ENCODE peak calls at places on chromosomes 12 and 14, in five cellular contexts. One of them, this sample, is unnamed.

GRCh38 chr14:99747582-99748330 is 45.5 kb upstream of the EML1 start:
- DNase-seq in K562: no peak
- DNase-seq in GM12878: no peak
- DNase-seq in HCT116: no peak
- DNase-seq in H1: no peak
- DNase-seq in this sample: no peak

GRCh38 chr12:89450922-89451321 is 73.7 kb downstream of the GALNT4 start:
- DNase-seq in HCT116: no peak
- DNase-seq in H1: no peak
- DNase-seq in K562: no peak
- DNase-seq in GM12878: no peak
- DNase-seq in this sample: no peak

GRCh38 chr12:92608418-92609091 is 94.2 kb upstream of the PLEKHG7 start:
- DNase-seq in HCT116: peak; percentile 33
- DNase-seq in H1: no peak
- DNase-seq in K562: peak; percentile 11
- DNase-seq in GM12878: peak; percentile 9
- DNase-seq in this sample: peak; percentile 66

GRCh38 chr14:55832974-55833373 is 253.0 kb downstream of the KTN1 start:
- DNase-seq in H1: no peak
- DNase-seq in K562: no peak
- DNase-seq in GM12878: no peak
- DNase-seq in HCT116: no peak
- DNase-seq in this sample: no peak

GRCh38 chr12:133227281-133227852 is 8.3 kb downstream of the ANHX start:
- DNase-seq in K562: no peak
- DNase-seq in GM12878: no peak
- DNase-seq in H1: no peak
- DNase-seq in HCT116: no peak
- DNase-seq in this sample: no peak

GRCh38 chr14:51525705-51526104 is 126.0 kb upstream of the FRMD6 start:
- DNase-seq in K562: no peak
- DNase-seq in HCT116: no peak
- DNase-seq in GM12878: no peak
- DNase-seq in H1: no peak
- DNase-seq in this sample: no peak

GRCh38 chr14:32453857-32454810 is 125.0 kb downstream of the AKAP6 start:
- DNase-seq in GM12878: no peak
- DNase-seq in HCT116: no peak
- DNase-seq in H1: no peak
- DNase-seq in K562: no peak
- DNase-seq in this sample: no peak

GRCh38 chr12:66087365-66087943 is 43.1 kb downstream of the LLPH start:
- DNase-seq in GM12878: no peak
- DNase-seq in H1: peak; percentile 23
- DNase-seq in HCT116: peak; percentile 68
- DNase-seq in K562: peak; percentile 23
- DNase-seq in this sample: peak; percentile 82

GRCh38 chr14:50003213-50004021 is 110.5 kb downstream of the ARF6 start:
- DNase-seq in K562: peak; percentile 94
- DNase-seq in H1: no peak
- DNase-seq in GM12878: peak; percentile 60
- DNase-seq in HCT116: peak; percentile 65
- DNase-seq in this sample: peak; percentile 55

GRCh38 chr12:65208957-65209654 is 39.7 kb downstream of the LEMD3 start:
- DNase-seq in GM12878: no peak
- DNase-seq in K562: no peak
- DNase-seq in HCT116: no peak
- DNase-seq in H1: no peak
- DNase-seq in this sample: no peak

GRCh38 chr12:108551556-108551955 is 9.4 kb downstream of the SART3 start:
- DNase-seq in K562: no peak
- DNase-seq in H1: no peak
- DNase-seq in GM12878: no peak
- DNase-seq in HCT116: no peak
- DNase-seq in this sample: no peak
- TF ChIP-seq JUND in K562: no peak
- TF ChIP-seq JUND in H1: no peak
- TF ChIP-seq JUND in GM12878: no peak
- TF ChIP-seq JUND in HCT116: no peak
- TF ChIP-seq JUND in this sample: no peak

DNA sequence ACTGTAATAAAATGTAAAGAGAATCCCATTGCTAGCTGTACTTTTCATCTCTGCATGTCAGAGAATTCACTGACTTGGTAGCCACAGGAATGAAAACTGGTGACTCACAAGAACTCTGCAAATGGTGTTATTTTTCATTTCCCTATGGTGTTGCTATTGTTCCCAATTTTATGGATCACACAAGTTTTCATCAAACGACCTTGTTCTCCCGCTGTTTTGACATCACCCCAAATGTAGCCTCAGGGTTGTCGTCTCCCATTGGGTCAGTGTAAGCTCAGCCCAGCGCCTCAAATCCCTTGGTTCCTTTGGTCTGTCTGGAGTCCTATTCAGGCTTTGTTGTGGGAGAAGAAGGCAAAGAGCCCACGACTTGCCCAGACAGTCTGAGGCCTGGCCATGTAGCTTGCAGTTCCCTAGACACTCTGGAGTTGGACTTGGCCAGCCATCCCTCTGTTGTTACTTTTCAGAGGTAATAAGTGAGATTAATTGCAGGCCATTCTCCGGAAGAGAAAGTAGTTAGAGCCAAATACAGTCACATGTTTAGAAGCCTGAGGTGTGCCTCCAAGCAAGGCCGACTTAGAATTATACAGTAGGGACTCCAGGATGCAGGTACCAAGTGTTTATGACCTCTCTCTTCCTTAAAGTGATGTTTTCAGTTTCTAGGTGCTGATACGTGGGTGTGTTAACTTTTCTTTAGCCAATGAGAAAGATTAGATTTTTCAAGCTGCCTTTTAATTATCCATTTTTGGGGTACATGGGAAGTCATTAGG is 159.1 kb downstream of the TGFB3 start:
- DNase-seq in HCT116: peak; percentile 67
- DNase-seq in H1: no peak
- DNase-seq in K562: no peak
- DNase-seq in GM12878: no peak
- DNase-seq in this sample: no peak
- TF ChIP-seq JUND in HCT116: no peak
- TF ChIP-seq JUND in H1: no peak
- TF ChIP-seq JUND in K562: no peak
- TF ChIP-seq JUND in GM12878: no peak
- TF ChIP-seq JUND in this sample: no peak

GRCh38 chr14:62409185-62409584 is 636.1 kb downstream of the KCNH5 start:
- DNase-seq in K562: no peak
- DNase-seq in H1: no peak
- DNase-seq in GM12878: no peak
- DNase-seq in HCT116: no peak
- DNase-seq in this sample: no peak

DNA sequence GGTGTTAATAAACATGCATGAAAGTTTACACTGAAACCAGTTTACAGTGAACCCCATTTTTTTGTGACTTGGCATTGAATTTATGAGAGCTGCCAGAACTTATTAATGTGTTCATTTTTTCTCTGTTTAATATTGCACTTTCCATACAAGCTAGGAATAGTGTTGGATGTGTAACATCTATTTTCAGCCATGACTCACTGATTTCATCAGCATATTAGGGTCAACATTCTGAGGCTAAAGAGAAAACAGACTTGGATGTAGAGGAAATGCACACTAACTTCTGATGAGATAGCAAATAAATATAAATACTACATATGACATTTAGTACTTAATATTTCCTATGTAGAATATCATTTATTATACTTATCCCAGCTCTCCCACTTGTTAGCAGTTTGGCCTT is 635.3 kb downstream of the KCNH5 start:
- DNase-seq in HCT116: no peak
- DNase-seq in GM12878: no peak
- DNase-seq in H1: no peak
- DNase-seq in K562: no peak
- DNase-seq in this sample: no peak
- TF ChIP-seq JUND in HCT116: no peak
- TF ChIP-seq JUND in GM12878: no peak
- TF ChIP-seq JUND in H1: no peak
- TF ChIP-seq JUND in K562: no peak
- TF ChIP-seq JUND in this sample: no peak

GRCh38 chr14:54294802-54295201 is 102.0 kb upstream of the CDKN3 start:
- DNase-seq in K562: no peak
- DNase-seq in H1: no peak
- DNase-seq in GM12878: no peak
- DNase-seq in HCT116: no peak
- DNase-seq in this sample: no peak
- TF ChIP-seq JUND in K562: no peak
- TF ChIP-seq JUND in H1: no peak
- TF ChIP-seq JUND in GM12878: no peak
- TF ChIP-seq JUND in HCT116: no peak
- TF ChIP-seq JUND in this sample: no peak